ENCODE peak calls at places on chromosome 1, in nine cellular contexts. J is Calu3; C is neuronal stem cell; Q is NCI-H1694; O is stimulated activated naive CD4-positive, alpha-beta T cell; T is right cardiac atrium; I is activated CD4-positive, alpha-beta T cell treated with anti-CD3 and anti-CD28 coated beads, Interleukin-2, amount 50 U/mL, for 24 hours; S is EL; X is dorsolateral prefrontal cortex. M is an unnamed sample.

GRCh38 chr1:30612666-30613065 is 110.7 kb downstream of the MATN1 start:
- DNase-seq in Q (peak; percentile 9), J (no peak), X (no peak), C (no peak), T (no peak), S (no peak), I (no peak), O (no peak), M (no peak)

GRCh38 chr1:39268112-39268581 is 63.7 kb downstream of the MACF1 start:
- DNase-seq in O (no peak), X (no peak), T (no peak), I (no peak), C (peak; percentile 27), S (peak; percentile 86), J (no peak), Q (peak; percentile 39), M (peak; percentile 40)

GRCh38 chr1:5599541-5599940 is 392.7 kb downstream of the NPHP4 start:
- DNase-seq in Q (no peak), I (no peak), O (no peak), X (no peak), C (no peak), S (no peak), T (no peak), J (no peak), M (no peak)

GRCh38 chr1:115409097-115409852 is 71.2 kb upstream of the NGF start:
- DNase-seq in I (no peak), S (peak; percentile 21), J (no peak), Q (no peak), O (no peak), X (no peak), C (no peak), T (no peak), M (no peak)

GRCh38 chr1:183505338-183506089 is 33.2 kb downstream of the SMG7 start:
- DNase-seq in X (no peak), O (no peak), T (no peak), I (no peak), S (no peak), J (no peak), Q (no peak), C (no peak), M (no peak)

GRCh38 chr1:234750922-234751595 is 141.1 kb upstream of the IRF2BP2 start:
- DNase-seq in T (no peak), I (no peak), S (no peak), C (no peak), X (no peak), Q (no peak), J (no peak), O (no peak), M (no peak)

GRCh38 chr1:115782571-115783281 is 14.2 kb upstream of the CASQ2 start:
- DNase-seq in O (no peak), J (peak; percentile 39), C (no peak), Q (no peak), X (no peak), S (peak; percentile 83), I (no peak), T (no peak), M (no peak)

GRCh38 chr1:183583466-183583865 is 6.8 kb downstream of the NCF2 start:
- DNase-seq in X (no peak), T (no peak), S (no peak), I (no peak), C (no peak), J (no peak), O (no peak), Q (no peak), M (no peak)

GRCh38 chr1:76595024-76595423 is 272.3 kb upstream of the ST6GALNAC5 start:
- DNase-seq in Q (no peak), X (no peak), C (no peak), T (no peak), O (no peak), S (no peak), I (no peak), J (no peak), M (no peak)

GRCh38 chr1:170218261-170218660 is 72.5 kb downstream of the NTMT2 start:
- DNase-seq in T (no peak), Q (no peak), C (no peak), S (peak; percentile 12), J (no peak), O (no peak), I (no peak), X (no peak), M (no peak)

GRCh38 chr1:33586111-33586510 is 113.7 kb downstream of the ZSCAN20 start:
- DNase-seq in Q (no peak), T (no peak), J (no peak), O (no peak), X (no peak), I (no peak), C (no peak), S (peak; percentile 42), M (no peak)

GRCh38 chr1:231478800-231479199 is 49.7 kb upstream of the TSNAX start:
- DNase-seq in C (no peak), I (no peak), Q (no peak), T (no peak), S (no peak), O (no peak), J (no peak), X (no peak), M (no peak)

GRCh38 chr1:203629509-203630082 is 3.0 kb downstream of the ATP2B4 start:
- DNase-seq in S (peak; percentile 65), J (peak; percentile 42), C (no peak), O (peak; percentile 46), X (no peak), T (peak; percentile 78), Q (no peak), I (peak; percentile 49), M (peak; percentile 76)

GRCh38 chr1:100671604-100672003 is 47.9 kb upstream of the VCAM1 start:
- DNase-seq in J (no peak), C (no peak), X (no peak), I (no peak), T (no peak), Q (no peak), O (no peak), S (peak; percentile 6), M (no peak)

GRCh38 chr1:197269053-197269452 is 1.0 kb downstream of the CRB1 start:
- DNase-seq in O (no peak), C (no peak), Q (peak; percentile 29), T (no peak), S (no peak), J (no peak), I (no peak), X (no peak), M (no peak)

GRCh38 chr1:28905921-28906666 is 8.3 kb upstream of the EPB41 start:
- DNase-seq in X (no peak), J (no peak), I (no peak), S (no peak), T (no peak), O (no peak), Q (no peak), C (no peak), M (no peak)

GRCh38 chr1:202189919-202190715 is 3.5 kb upstream of the LGR6 start:
- DNase-seq in T (no peak), O (no peak), S (peak; percentile 20), J (peak; percentile 68), Q (no peak), I (no peak), X (no peak), C (no peak), M (no peak)